ENCODE peak calls at places on chromosomes 16 and 17, in five cellular contexts. One of them, this sample, is unnamed.

GRCh38 chr17:3763777-3764170 is 37.2 kb downstream of the ITGAE start:
- DNase-seq in pancreas: no peak
- DNase-seq in epithelial cell of esophagus: no peak
- DNase-seq in cardiac muscle cell: no peak
- DNase-seq in left ventricle myocardium inferior: no peak
- DNase-seq in this sample: no peak

GRCh38 chr17:69810326-69811035 is 264.5 kb upstream of the KCNJ16 start:
- DNase-seq in pancreas: no peak
- DNase-seq in epithelial cell of esophagus: peak; percentile 90
- DNase-seq in cardiac muscle cell: no peak
- DNase-seq in left ventricle myocardium inferior: no peak
- DNase-seq in this sample: no peak

GRCh38 chr17:16294560-16294959 is 58.7 kb downstream of the CENPV start:
- DNase-seq in left ventricle myocardium inferior: no peak
- DNase-seq in pancreas: peak; percentile 8
- DNase-seq in epithelial cell of esophagus: no peak
- DNase-seq in cardiac muscle cell: no peak
- DNase-seq in this sample: no peak

GRCh38 chr17:79914813-79915740 is 75.8 kb upstream of the CBX4 start:
- DNase-seq in epithelial cell of esophagus: no peak
- DNase-seq in pancreas: peak; percentile 46
- DNase-seq in left ventricle myocardium inferior: no peak
- DNase-seq in cardiac muscle cell: no peak
- DNase-seq in this sample: no peak

GRCh38 chr16:57747496-57747895 is 11.9 kb downstream of the KATNB1 start:
- DNase-seq in cardiac muscle cell: no peak
- DNase-seq in epithelial cell of esophagus: no peak
- DNase-seq in left ventricle myocardium inferior: no peak
- DNase-seq in pancreas: no peak
- DNase-seq in this sample: no peak

GRCh38 chr17:57531078-57531477 is 214.0 kb downstream of the CCDC182 start:
- DNase-seq in epithelial cell of esophagus: no peak
- DNase-seq in cardiac muscle cell: no peak
- DNase-seq in left ventricle myocardium inferior: no peak
- DNase-seq in pancreas: no peak
- DNase-seq in this sample: no peak

GRCh38 chr17:81483085-81483861 is 29.3 kb downstream of the ACTG1 start:
- DNase-seq in left ventricle myocardium inferior: peak; percentile 64
- DNase-seq in pancreas: peak; percentile 84
- DNase-seq in epithelial cell of esophagus: no peak
- DNase-seq in cardiac muscle cell: peak; percentile 49
- DNase-seq in this sample: no peak

GRCh38 chr17:45948881-45949624 is 50.0 kb upstream of the STH start:
- DNase-seq in pancreas: peak; percentile 93
- DNase-seq in left ventricle myocardium inferior: peak; percentile 78
- DNase-seq in epithelial cell of esophagus: peak; percentile 54
- DNase-seq in cardiac muscle cell: peak; percentile 74
- DNase-seq in this sample: peak; percentile 78

GRCh38 chr17:17921192-17922082 is 50.8 kb downstream of the TOM1L2 start:
- DNase-seq in epithelial cell of esophagus: peak; percentile 78
- DNase-seq in pancreas: no peak
- DNase-seq in cardiac muscle cell: peak; percentile 95
- DNase-seq in left ventricle myocardium inferior: no peak
- DNase-seq in this sample: no peak

GRCh38 chr16:26016989-26017388 is 325.2 kb downstream of the HS3ST4 start:
- DNase-seq in pancreas: no peak
- DNase-seq in left ventricle myocardium inferior: no peak
- DNase-seq in cardiac muscle cell: no peak
- DNase-seq in epithelial cell of esophagus: no peak
- DNase-seq in this sample: no peak

DNA sequence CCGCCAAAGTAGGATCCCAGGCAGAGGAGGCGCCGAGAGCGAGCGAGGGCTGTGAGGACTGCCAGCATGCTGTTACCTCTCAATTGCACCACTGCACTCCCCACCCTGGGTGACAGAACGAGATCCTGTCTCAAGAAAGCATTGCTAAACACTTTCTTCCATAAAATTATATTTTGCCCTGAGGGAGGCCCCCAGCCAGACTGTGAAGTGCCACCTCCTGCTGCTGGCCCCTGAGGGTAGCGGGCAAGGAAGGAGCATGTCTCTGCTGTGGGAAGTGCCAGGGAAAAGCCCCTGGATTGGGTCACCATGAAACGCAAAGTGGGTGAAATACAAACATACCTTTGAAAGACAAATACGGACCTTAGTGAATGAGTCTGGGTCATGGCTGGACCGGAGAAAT is 78.0 kb upstream of the AMZ2 start:
- DNase-seq in cardiac muscle cell: no peak
- DNase-seq in left ventricle myocardium inferior: no peak
- DNase-seq in pancreas: no peak
- DNase-seq in epithelial cell of esophagus: no peak
- DNase-seq in this sample: no peak
- H3K4me3 ChIP-seq in cardiac muscle cell: no peak overlapping the region
- H3K4me3 ChIP-seq in left ventricle myocardium inferior: no peak overlapping the region
- H3K4me3 ChIP-seq in pancreas: no peak overlapping the region
- H3K4me3 ChIP-seq in epithelial cell of esophagus: no peak overlapping the region
- H3K4me3 ChIP-seq in this sample: no peak overlapping the region

DNA sequence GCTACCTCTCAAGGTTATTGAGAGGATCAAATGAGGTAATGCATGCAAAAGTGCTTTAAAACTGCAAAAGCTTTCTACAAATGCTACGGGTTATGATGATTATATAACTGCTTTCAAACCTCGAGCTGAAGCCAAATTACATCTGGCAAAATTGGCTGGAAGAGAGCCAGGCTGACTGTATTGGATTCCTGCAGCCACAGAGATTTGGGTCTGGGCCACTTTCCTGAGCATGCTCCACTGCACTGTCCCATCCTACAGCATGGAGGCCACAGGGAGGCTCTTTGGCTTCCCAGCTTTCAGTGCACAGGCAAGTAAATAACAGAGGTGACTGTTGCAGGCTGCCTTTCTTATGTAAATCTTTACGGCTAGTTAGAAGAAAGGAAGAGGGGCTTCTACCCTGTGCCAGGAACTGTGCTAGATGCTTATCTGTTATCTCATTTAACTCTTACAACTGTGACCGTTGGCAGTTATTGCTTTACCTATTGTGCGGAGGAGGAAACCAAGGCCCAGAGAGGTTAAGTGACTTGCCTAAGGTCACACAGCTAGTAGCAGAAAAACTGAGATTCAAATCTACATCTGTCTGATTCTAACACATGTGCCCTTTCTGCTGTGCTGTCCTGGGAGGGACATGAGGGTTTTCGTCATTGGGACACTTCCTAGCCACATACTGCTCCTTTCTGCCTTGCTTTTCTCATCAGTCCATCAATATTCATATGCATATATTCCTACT is 121.8 kb downstream of the SPACA3 start:
- DNase-seq in left ventricle myocardium inferior: no peak
- DNase-seq in cardiac muscle cell: peak; percentile 10
- DNase-seq in pancreas: no peak
- DNase-seq in epithelial cell of esophagus: peak; percentile 16
- DNase-seq in this sample: no peak
- H3K4me3 ChIP-seq in left ventricle myocardium inferior: no peak overlapping the region
- H3K4me3 ChIP-seq in cardiac muscle cell: no peak overlapping the region
- H3K4me3 ChIP-seq in pancreas: no peak overlapping the region
- H3K4me3 ChIP-seq in epithelial cell of esophagus: no peak overlapping the region
- H3K4me3 ChIP-seq in this sample: no peak overlapping the region

GRCh38 chr17:74441537-74441936 is 9.6 kb downstream of the GPRC5C start:
- DNase-seq in epithelial cell of esophagus: no peak
- DNase-seq in left ventricle myocardium inferior: no peak
- DNase-seq in pancreas: no peak
- DNase-seq in cardiac muscle cell: no peak
- DNase-seq in this sample: no peak

GRCh38 chr17:74444406-74444805 is 12.5 kb downstream of the GPRC5C start:
- DNase-seq in cardiac muscle cell: peak; percentile 69
- DNase-seq in epithelial cell of esophagus: no peak
- DNase-seq in pancreas: no peak
- DNase-seq in left ventricle myocardium inferior: peak; percentile 64
- DNase-seq in this sample: peak; percentile 33

GRCh38 chr17:74443516-74444296 is 11.8 kb downstream of the GPRC5C start:
- DNase-seq in cardiac muscle cell: no peak
- DNase-seq in pancreas: no peak
- DNase-seq in epithelial cell of esophagus: no peak
- DNase-seq in left ventricle myocardium inferior: no peak
- DNase-seq in this sample: no peak

GRCh38 chr17:74442670-74443515 is 11.0 kb downstream of the GPRC5C start:
- DNase-seq in pancreas: peak; percentile 95
- DNase-seq in epithelial cell of esophagus: peak; percentile 39
- DNase-seq in cardiac muscle cell: peak; percentile 78
- DNase-seq in left ventricle myocardium inferior: peak; percentile 94
- DNase-seq in this sample: peak; percentile 96

DNA sequence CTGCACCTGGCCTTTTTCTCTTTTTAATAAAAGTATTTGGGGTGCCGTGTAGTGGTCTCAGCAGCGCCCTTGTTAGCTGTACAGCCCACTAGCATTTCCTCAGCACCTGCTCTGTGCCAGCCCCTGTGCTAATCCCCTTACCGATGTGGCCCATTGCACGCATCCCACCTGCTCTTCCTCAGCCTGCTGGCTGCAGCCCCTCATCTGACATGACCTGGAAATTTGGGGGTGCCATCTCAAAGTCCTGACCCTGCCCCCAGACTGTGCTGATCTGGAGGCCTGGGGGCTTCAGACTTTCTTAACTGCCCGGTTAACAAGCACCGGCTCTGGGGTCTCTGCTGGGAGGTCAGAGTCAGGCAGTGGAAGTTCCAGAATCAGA is 10.4 kb downstream of the GPRC5C start:
- DNase-seq in left ventricle myocardium inferior: no peak
- DNase-seq in cardiac muscle cell: no peak
- DNase-seq in pancreas: no peak
- DNase-seq in epithelial cell of esophagus: no peak
- DNase-seq in this sample: no peak
- H3K4me3 ChIP-seq in left ventricle myocardium inferior: peak overlapping the region; percentile 59
- H3K4me3 ChIP-seq in cardiac muscle cell: no peak overlapping the region
- H3K4me3 ChIP-seq in pancreas: peak overlapping the region; percentile 44
- H3K4me3 ChIP-seq in epithelial cell of esophagus: no peak overlapping the region
- H3K4me3 ChIP-seq in this sample: no peak overlapping the region

GRCh38 chr16:30185683-30186421 is 2.5 kb downstream of the CORO1A start:
- DNase-seq in cardiac muscle cell: no peak
- DNase-seq in left ventricle myocardium inferior: peak; percentile 60
- DNase-seq in pancreas: peak; percentile 56
- DNase-seq in epithelial cell of esophagus: no peak
- DNase-seq in this sample: peak; percentile 22
- H3K4me3 ChIP-seq in cardiac muscle cell: no peak overlapping the region
- H3K4me3 ChIP-seq in left ventricle myocardium inferior: peak overlapping the region; percentile 75
- H3K4me3 ChIP-seq in pancreas: peak overlapping the region; percentile 63
- H3K4me3 ChIP-seq in epithelial cell of esophagus: no peak overlapping the region
- H3K4me3 ChIP-seq in this sample: no peak overlapping the region